ENCODE peak calls at places on chromosomes 16 and 17, in six cellular contexts. D is NCI-H1092 treated with DMSO at 0.1 percent for 48 hours; T is NCI-H460; F is heart left ventricle; Z is activated CD4-positive, alpha-beta T cell treated with anti-CD3 and anti-CD28 coated beads for 1 hour; U is pulmonary artery endothelial cell. P is an unnamed sample.

GRCh38 chr16:19071811-19072777 is 4.7 kb downstream of the COQ7 start:
- DNase-seq in T (peak; percentile 65), D (peak; percentile 8), F (no peak), Z (peak; percentile 15), U (no peak), P (no peak)

GRCh38 chr17:48757524-48757961 is 29.0 kb upstream of the HOXB13 start:
- DNase-seq in F (no peak), D (no peak), Z (no peak), U (no peak), T (no peak), P (no peak)

GRCh38 chr17:44187131-44187899 is 543 bp downstream of the TMUB2 start:
- DNase-seq in T (no peak), D (no peak), U (no peak), F (peak; percentile 83), Z (no peak), P (no peak)

GRCh38 chr16:86901483-86901882 is 323.1 kb downstream of the FOXL1 start:
- DNase-seq in Z (no peak), F (peak; percentile 43), U (peak; percentile 61), T (no peak), D (no peak), P (peak; percentile 58)

GRCh38 chr17:82338858-82339633 is 5.5 kb upstream of the SECTM1 start:
- DNase-seq in U (no peak), D (no peak), F (no peak), T (peak; percentile 52), Z (no peak), P (no peak)

GRCh38 chr16:23071202-23072083 is 77.8 kb downstream of the USP31 start:
- DNase-seq in T (no peak), D (no peak), Z (no peak), U (no peak), F (no peak), P (no peak)

GRCh38 chr17:55421179-55421934 is at the start of gene MMD:
- DNase-seq in F (peak; percentile 61), U (no peak), Z (no peak), D (peak; percentile 54), T (no peak), P (no peak)

GRCh38 chr16:65445313-65446260 is 323.7 kb upstream of the CDH11 start:
- DNase-seq in D (no peak), T (no peak), F (no peak), Z (no peak), U (no peak), P (no peak)

GRCh38 chr17:75723201-75723930 is 2.1 kb downstream of the ITGB4 start:
- DNase-seq in D (no peak), U (no peak), Z (no peak), T (peak; percentile 24), F (no peak), P (no peak)

GRCh38 chr17:37373530-37374159 is 2.1 kb upstream of the C17orf78 start:
- DNase-seq in U (peak; percentile 48), Z (peak; percentile 47), F (no peak), D (peak; percentile 69), T (peak; percentile 87), P (no peak)

GRCh38 chr16:68776821-68777485 is 39.9 kb downstream of the CDH1 start:
- DNase-seq in F (no peak), U (no peak), T (no peak), D (no peak), Z (no peak), P (no peak)

GRCh38 chr17:48149174-48150106 is 41.9 kb downstream of the SNX11 start:
- DNase-seq in D (peak; percentile 98), U (no peak), F (no peak), Z (no peak), T (peak; percentile 19), P (no peak)

GRCh38 chr16:70162041-70162451 is 11.5 kb upstream of the CLEC18C start:
- DNase-seq in D (no peak), Z (no peak), U (peak; percentile 32), T (peak; percentile 36), F (no peak), P (no peak)

GRCh38 chr16:75264999-75265910 is 13.8 kb upstream of the BCAR1 start:
- DNase-seq in U (no peak), T (no peak), Z (no peak), D (no peak), F (peak; percentile 75), P (no peak)

GRCh38 chr17:66354981-66355380 is 52.6 kb downstream of the PRKCA start:
- DNase-seq in F (no peak), U (no peak), Z (no peak), D (no peak), T (no peak), P (no peak)

GRCh38 chr16:12732600-12732999 is 71.1 kb downstream of the CPPED1 start:
- DNase-seq in D (no peak), F (no peak), U (no peak), T (no peak), Z (no peak), P (no peak)

GRCh38 chr17:66727634-66728570 is 107.0 kb upstream of the CACNG5 start:
- DNase-seq in D (peak; percentile 86), T (peak; percentile 54), U (peak; percentile 36), Z (peak; percentile 14), F (no peak), P (no peak)

GRCh38 chr16:68068926-68069325 is 16.2 kb upstream of the NFATC3 start:
- DNase-seq in Z (no peak), F (no peak), D (no peak), U (no peak), T (no peak), P (no peak)

GRCh38 chr17:72145972-72146755 is 25.3 kb downstream of the SOX9 start:
- DNase-seq in Z (no peak), F (no peak), U (no peak), D (no peak), T (no peak), P (no peak)

GRCh38 chr16:82655315-82655714 is 28.5 kb downstream of the CDH13 start:
- DNase-seq in Z (peak; percentile 42), U (peak; percentile 63), D (no peak), F (no peak), T (peak; percentile 76), P (no peak)

GRCh38 chr16:62190426-62190825 is 154.2 kb upstream of the CDH8 start:
- DNase-seq in Z (no peak), T (peak; percentile 33), U (no peak), D (no peak), F (no peak), P (no peak)

GRCh38 chr17:77358801-77359716 is 218.3 kb downstream of the SEC14L1 start:
- DNase-seq in T (no peak), D (no peak), U (no peak), F (no peak), Z (no peak), P (no peak)

GRCh38 chr17:19720631-19721426 is 4.4 kb upstream of the SLC47A2 start:
- DNase-seq in Z (no peak), D (no peak), T (no peak), U (no peak), F (peak; percentile 56), P (no peak)

GRCh38 chr17:4833941-4834501 is 881 bp downstream of the MINK1 start:
- DNase-seq in T (no peak), Z (no peak), F (no peak), D (no peak), U (no peak), P (no peak)

GRCh38 chr16:86071611-86072240 is 172.8 kb downstream of the IRF8 start:
- DNase-seq in D (no peak), Z (no peak), F (no peak), U (no peak), T (no peak), P (no peak)

GRCh38 chr16:87050142-87050541 is 267.1 kb downstream of the C16orf95 start:
- DNase-seq in F (no peak), D (no peak), T (no peak), Z (no peak), U (no peak), P (no peak)

GRCh38 chr17:15308758-15309157 is 32.6 kb downstream of the TEKT3 start:
- DNase-seq in U (no peak), Z (no peak), T (no peak), D (no peak), F (no peak), P (no peak)

GRCh38 chr17:36697907-36698526 is 96.6 kb downstream of the MRM1 start:
- DNase-seq in D (no peak), F (no peak), T (no peak), U (no peak), Z (no peak), P (no peak)

GRCh38 chr17:66713533-66714042 is 121.3 kb upstream of the CACNG5 start:
- DNase-seq in D (no peak), T (no peak), U (no peak), Z (no peak), F (no peak), P (no peak)

GRCh38 chr16:89409161-89409711 is 81.1 kb downstream of the ANKRD11 start:
- DNase-seq in U (no peak), F (peak; percentile 57), T (no peak), D (no peak), Z (peak; percentile 51), P (no peak)

GRCh38 chr17:43545383-43545632 is 832 bp downstream of the ETV4 start:
- DNase-seq in U (no peak), D (no peak), T (no peak), Z (no peak), F (no peak), P (no peak)

GRCh38 chr17:61400058-61400785 is 579 bp downstream of the TBX2 start:
- DNase-seq in F (peak; percentile 63), T (no peak), Z (no peak), D (peak; percentile 13), U (no peak), P (no peak)